ENCODE peak calls at places on chromosomes 5 and 9, in nine cellular contexts. X, D, O, F, B, V, R, Z and E are unnamed samples. For H3K4me1, the result is how much of the 10 kb centered on the place peaks cover.

GRCh38 chr5:132425009-132425937 is 55.8 kb downstream of the SLC22A5 start:
- DNase-seq in X (no peak), D (no peak), O (no peak), F (no peak), B (peak), V (no peak), R (no peak), Z (peak), E (no peak)

GRCh38 chr5:93476211-93476851 is 104.7 kb downstream of the NR2F1-AS1 start:
- DNase-seq in X (no peak), D (no peak), O (no peak), F (no peak), B (no peak), V (no peak), R (peak), Z (no peak), E (no peak)

GRCh38 chr9:68690088-68690487 is 15.0 kb upstream of the PIP5K1B start:
- DNase-seq in X (peak), D (no peak), O (no peak), F (no peak), B (no peak), V (no peak), R (no peak), Z (peak), E (peak)

GRCh38 chr5:124995451-124995850 is 249.0 kb upstream of the ZNF608 start:
- DNase-seq in X (no peak), D (peak), O (no peak), F (no peak), B (no peak), V (no peak), R (no peak), Z (no peak), E (no peak)

GRCh38 chr5:61254969-61255555 is 77.0 kb upstream of the ZSWIM6 start:
- DNase-seq in X (no peak), D (no peak), O (no peak), F (no peak), B (no peak), V (no peak), R (peak), Z (no peak), E (no peak)

GRCh38 chr5:41219655-41220269 is 6.4 kb upstream of the C6 start:
- DNase-seq in X (no peak), D (no peak), O (no peak), F (no peak), B (no peak), V (no peak), R (no peak), Z (no peak), E (no peak)

GRCh38 chr5:77328926-77329647 is 118.6 kb downstream of the PDE8B start:
- DNase-seq in X (no peak), D (no peak), O (no peak), F (no peak), B (no peak), V (no peak), R (no peak), Z (no peak), E (no peak)

GRCh38 chr9:76733096-76733495 is 31.1 kb upstream of the PCA3 start:
- DNase-seq in X (no peak), D (no peak), O (no peak), F (no peak), B (no peak), V (no peak), R (no peak), Z (peak), E (no peak)

GRCh38 chr9:109156705-109157104 is 10.3 kb downstream of the FRRS1L start:
- DNase-seq in X (no peak), D (no peak), O (no peak), F (no peak), B (no peak), V (no peak), R (no peak), Z (peak), E (no peak)

GRCh38 chr5:170861855-170862766 is at the start of gene RANBP17:
- DNase-seq in X (peak), D (peak), O (no peak), F (peak), B (no peak), V (no peak), R (peak), Z (no peak), E (peak)

GRCh38 chr9:98171176-98171925 is 21.1 kb downstream of the CORO2A start:
- DNase-seq in X (no peak), D (no peak), O (no peak), F (no peak), B (no peak), V (no peak), R (peak), Z (no peak), E (no peak)

GRCh38 chr9:27179245-27179870 is 70.3 kb downstream of the TEK start:
- DNase-seq in X (no peak), D (no peak), O (no peak), F (no peak), B (no peak), V (no peak), R (no peak), Z (no peak), E (no peak)

GRCh38 chr9:84843175-84843824 is 173.8 kb downstream of the NTRK2 start:
- DNase-seq in X (no peak), D (no peak), O (no peak), F (no peak), B (no peak), V (no peak), R (no peak), Z (no peak), E (no peak)

GRCh38 chr5:137071526-137071925 is 427.6 kb downstream of the SPOCK1 start:
- DNase-seq in X (no peak), D (no peak), O (no peak), F (no peak), B (no peak), V (no peak), R (no peak), Z (no peak), E (no peak)
- H3K4me1 ChIP-seq in X (under half), D (under half), O (under half), F (under half), B (under half), V (under half), R (under half), Z (under half), E (under half)

GRCh38 chr5:37685816-37686215 is 154.0 kb downstream of the GDNF start:
- DNase-seq in X (no peak), D (no peak), O (no peak), F (no peak), B (no peak), V (no peak), R (no peak), Z (no peak), E (no peak)
- TF ChIP-seq CTCF in X (no peak), D (no peak), O (no peak), F (no peak), B (no peak), V (no peak), R (no peak), Z (no peak), E (no peak)

DNA sequence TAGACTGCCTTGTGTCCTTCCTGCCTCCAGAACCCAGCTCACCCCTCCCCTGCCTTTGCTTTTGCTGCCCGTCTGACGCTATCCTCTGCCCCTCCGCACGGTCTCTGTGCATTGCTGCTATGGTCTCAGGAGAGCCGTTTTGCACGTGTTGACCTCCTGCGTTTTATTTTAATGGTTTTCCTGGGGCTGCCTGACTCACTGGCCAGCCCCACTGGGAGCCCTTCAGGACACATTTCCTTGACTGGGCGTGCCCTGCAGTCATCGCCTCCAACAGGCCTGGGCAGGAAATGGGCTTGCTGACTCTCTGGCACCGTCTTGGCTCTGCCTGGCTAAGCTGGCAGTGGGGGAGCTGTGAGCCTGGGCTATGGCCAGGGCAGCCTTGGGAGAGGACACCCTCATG is 17.9 kb upstream of the ASS1 start:
- DNase-seq in X (no peak), D (peak), O (no peak), F (peak), B (no peak), V (no peak), R (no peak), Z (no peak), E (no peak)
- TF ChIP-seq EP300 in X (no peak), D (no peak), O (no peak), F (no peak), B (no peak), V (no peak), R (no peak), Z (no peak), E (no peak)

DNA sequence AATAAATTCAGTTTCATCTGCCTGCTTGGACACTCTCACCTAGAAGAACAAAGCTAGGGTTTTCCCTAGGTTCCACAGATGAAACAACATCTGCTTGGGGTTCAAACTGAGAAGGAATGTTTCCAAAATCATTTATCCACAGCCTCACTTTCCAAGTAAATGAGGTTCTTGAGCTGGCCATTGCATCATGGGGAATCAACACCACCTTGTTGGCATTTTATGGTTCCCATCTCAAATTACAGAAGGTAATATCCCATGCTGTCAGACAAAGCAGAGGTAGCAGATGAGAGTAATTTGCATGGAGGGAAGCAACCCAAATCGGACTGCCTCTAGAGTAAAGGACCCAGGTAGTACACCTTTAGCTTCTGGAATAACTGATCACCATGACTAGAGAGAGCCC is 10.5 kb upstream of the NR4A3 start:
- DNase-seq in X (no peak), D (no peak), O (no peak), F (no peak), B (no peak), V (no peak), R (no peak), Z (no peak), E (no peak)
- H3K4me1 ChIP-seq in X (under half), D (under half), O (under half), F (under half), B (under half), V (under half), R (under half), Z (under half), E (under half)

GRCh38 chr5:140348104-140348503 is 1.7 kb upstream of the HBEGF start:
- DNase-seq in X (no peak), D (no peak), O (no peak), F (no peak), B (no peak), V (no peak), R (no peak), Z (no peak), E (no peak)

GRCh38 chr5:140346348-140347221 is at the start of gene HBEGF:
- DNase-seq in X (peak), D (peak), O (peak), F (peak), B (no peak), V (peak), R (peak), Z (no peak), E (peak)

GRCh38 chr5:140347382-140347781 is 979 bp upstream of the HBEGF start:
- DNase-seq in X (no peak), D (no peak), O (no peak), F (no peak), B (no peak), V (no peak), R (no peak), Z (no peak), E (no peak)

GRCh38 chr5:140344683-140345423 is 1.6 kb downstream of the HBEGF start:
- DNase-seq in X (no peak), D (no peak), O (no peak), F (no peak), B (no peak), V (no peak), R (no peak), Z (no peak), E (no peak)

GRCh38 chr5:140345919-140346347 is 470 bp downstream of the HBEGF start:
- DNase-seq in X (peak), D (peak), O (peak), F (peak), B (no peak), V (no peak), R (peak), Z (no peak), E (peak)
- TF ChIP-seq CTCF in X (no peak), D (peak), O (peak), F (no peak), B (peak), V (peak), R (peak), Z (peak), E (peak)

GRCh38 chr5:51383494-51384081 is 340 bp downstream of the ISL1 start:
- DNase-seq in X (no peak), D (no peak), O (no peak), F (no peak), B (no peak), V (no peak), R (peak), Z (no peak), E (no peak)

GRCh38 chr5:51382759-51383493 is at the start of gene ISL1:
- DNase-seq in X (no peak), D (peak), O (no peak), F (no peak), B (no peak), V (no peak), R (peak), Z (no peak), E (peak)

GRCh38 chr5:51382508-51382758 is 815 bp upstream of the ISL1 start:
- DNase-seq in X (no peak), D (no peak), O (no peak), F (no peak), B (no peak), V (no peak), R (no peak), Z (no peak), E (no peak)

GRCh38 chr5:51385214-51385613 is 2.0 kb downstream of the ISL1 start:
- DNase-seq in X (no peak), D (no peak), O (no peak), F (no peak), B (no peak), V (no peak), R (peak), Z (no peak), E (no peak)

DNA sequence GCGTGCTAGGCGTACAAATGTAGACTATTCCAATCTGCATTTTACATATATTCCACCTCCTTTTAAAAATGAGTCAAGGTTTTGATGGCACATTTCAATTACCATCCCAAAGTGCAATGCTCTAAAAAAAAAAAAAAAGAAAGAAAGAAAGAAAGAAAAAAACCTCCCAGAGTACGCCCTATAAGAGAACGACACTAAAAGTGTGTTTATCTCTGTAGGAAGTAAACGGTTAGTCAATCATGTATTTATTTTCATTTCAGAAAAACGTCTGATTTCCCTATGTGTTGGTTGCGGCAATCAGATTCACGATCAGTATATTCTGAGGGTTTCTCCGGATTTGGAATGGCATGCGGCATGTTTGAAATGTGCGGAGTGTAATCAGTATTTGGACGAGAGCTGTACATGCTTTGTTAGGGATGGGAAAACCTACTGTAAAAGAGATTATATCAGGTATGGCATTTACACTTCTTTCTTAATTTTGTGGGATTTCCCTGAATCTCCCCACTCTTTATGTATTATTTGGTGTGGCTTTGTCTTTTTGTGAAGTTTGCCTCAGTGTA is 1.1 kb downstream of the ISL1 start:
- DNase-seq in X (no peak), D (no peak), O (no peak), F (no peak), B (no peak), V (no peak), R (peak), Z (no peak), E (no peak)
- TF ChIP-seq EP300 in X (no peak), D (no peak), O (no peak), F (no peak), B (no peak), V (no peak), R (no peak), Z (no peak), E (no peak)

DNA sequence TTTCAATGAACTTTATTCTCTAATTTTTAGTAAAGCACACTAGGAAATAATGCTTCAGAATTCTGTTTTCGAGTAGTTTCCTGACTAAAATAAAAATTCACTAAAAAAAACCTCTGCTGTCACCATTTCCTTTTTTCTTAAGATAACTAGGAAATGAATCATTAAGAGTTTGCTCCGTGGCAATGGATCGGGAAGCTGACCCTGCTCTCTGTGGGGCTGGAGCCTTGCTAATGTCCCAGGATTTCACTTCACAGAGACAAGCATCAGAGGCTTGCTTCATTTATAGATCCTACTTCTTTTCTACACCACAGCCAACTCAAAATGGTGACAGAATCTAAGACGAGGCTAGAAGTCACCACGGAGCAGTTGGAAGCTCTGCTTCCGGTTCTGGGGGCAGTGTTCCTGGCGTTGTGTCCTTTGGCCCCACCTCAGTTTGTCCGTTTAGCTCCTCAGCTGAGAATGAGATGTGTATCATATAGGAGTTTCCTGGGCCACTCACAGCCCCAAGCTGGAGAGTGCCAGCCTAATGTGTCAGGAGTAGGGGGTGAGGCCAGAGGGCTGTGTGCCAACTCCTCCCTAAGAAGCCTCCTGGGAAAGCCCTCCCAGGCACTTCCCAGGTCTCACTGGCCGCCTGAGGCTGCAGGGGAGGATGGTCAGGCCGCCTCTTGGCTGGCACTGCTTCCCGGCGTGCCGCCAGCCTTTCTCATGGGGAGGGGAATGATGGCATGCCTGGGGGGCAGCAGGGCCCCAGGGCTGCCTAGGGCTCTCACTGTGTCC is 19.6 kb downstream of the TENT4A start:
- DNase-seq in X (peak), D (no peak), O (no peak), F (no peak), B (no peak), V (no peak), R (peak), Z (no peak), E (peak)
- H3K4me1 ChIP-seq in X (under half), D (under half), O (under half), F (half or more), B (half or more), V (half or more), R (half or more), Z (half or more), E (under half)

DNA sequence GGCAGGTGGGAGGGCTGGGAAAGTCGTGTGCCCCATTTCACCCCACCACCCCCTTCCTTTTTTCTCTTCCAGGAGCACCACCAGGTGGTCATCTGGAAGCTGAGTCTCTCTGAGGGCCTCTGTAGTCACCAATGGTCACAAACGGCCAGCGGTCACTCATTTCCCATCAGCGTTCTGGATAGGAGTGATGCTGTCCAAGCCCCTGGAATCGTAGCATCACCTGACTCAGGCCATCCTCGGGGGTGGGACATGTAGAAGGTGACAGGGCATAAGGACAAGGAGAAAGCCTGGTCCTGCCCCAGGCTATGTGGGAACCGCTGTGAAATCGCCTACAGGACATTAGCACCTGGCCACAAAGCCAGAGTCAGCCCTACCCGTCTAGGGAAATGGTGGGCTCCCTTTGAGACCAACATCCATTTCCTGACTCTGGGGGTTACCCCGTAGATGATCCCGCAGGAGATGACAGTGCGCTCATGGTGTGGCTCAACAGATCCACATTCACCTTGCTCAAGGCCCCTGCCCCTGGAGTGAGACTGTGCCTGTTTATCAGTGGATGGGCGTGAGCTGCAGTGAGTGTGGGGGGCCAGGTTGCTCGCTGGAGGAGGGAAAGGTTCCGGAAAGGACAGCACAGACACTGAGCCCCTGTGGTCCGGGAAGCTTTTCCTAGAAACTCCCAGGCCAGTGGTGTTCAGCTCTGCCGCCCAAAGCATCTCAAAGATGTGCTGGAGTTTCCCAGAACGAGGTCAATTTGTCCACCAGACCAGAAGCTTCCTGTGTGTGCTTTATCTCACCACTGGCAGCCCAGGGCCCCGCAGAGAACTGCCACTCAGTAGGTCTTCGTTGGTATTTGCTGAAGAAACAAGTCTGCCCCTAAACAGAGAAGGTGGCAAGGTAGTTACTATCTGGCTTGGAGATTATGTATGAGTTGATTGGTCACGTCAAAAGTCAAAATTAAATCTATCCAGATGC is 61.1 kb upstream of the UNC5A start:
- DNase-seq in X (no peak), D (no peak), O (no peak), F (peak), B (no peak), V (no peak), R (no peak), Z (peak), E (peak)
- TF ChIP-seq CTCF in X (no peak), D (no peak), O (no peak), F (no peak), B (no peak), V (no peak), R (no peak), Z (no peak), E (no peak)

GRCh38 chr9:20559236-20559896 is 62.9 kb downstream of the MLLT3 start:
- DNase-seq in X (no peak), D (no peak), O (no peak), F (no peak), B (no peak), V (no peak), R (no peak), Z (peak), E (no peak)

GRCh38 chr9:20563917-20564316 is 58.4 kb downstream of the MLLT3 start:
- DNase-seq in X (no peak), D (no peak), O (no peak), F (no peak), B (no peak), V (no peak), R (no peak), Z (peak), E (no peak)

GRCh38 chr9:20564650-20565049 is 57.6 kb downstream of the MLLT3 start:
- DNase-seq in X (no peak), D (no peak), O (no peak), F (no peak), B (no peak), V (no peak), R (no peak), Z (no peak), E (no peak)

GRCh38 chr9:20561542-20561941 is 60.8 kb downstream of the MLLT3 start:
- DNase-seq in X (no peak), D (no peak), O (no peak), F (no peak), B (no peak), V (no peak), R (no peak), Z (peak), E (no peak)

DNA sequence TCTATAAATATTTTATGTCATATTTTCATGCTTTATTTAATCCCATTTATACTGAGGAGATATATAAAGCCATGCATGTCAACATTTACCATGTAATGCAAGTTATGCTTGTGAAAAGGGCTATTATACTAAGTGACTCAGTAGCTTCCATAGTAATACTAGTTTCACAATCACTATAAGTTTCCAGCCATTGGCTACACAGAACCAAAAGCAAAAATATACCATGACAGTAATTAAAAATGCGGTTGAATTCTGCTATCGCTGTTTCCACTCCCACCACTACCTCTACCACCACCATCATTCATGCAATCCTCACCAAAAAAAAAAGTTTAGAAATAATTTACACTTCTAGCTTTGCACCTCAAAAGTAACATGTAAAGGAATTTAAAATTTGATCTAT is 60.2 kb downstream of the MLLT3 start:
- DNase-seq in X (no peak), D (no peak), O (no peak), F (no peak), B (no peak), V (no peak), R (no peak), Z (peak), E (no peak)
- TF ChIP-seq EP300 in X (no peak), D (no peak), O (no peak), F (no peak), B (no peak), V (no peak), R (no peak), Z (no peak), E (no peak)